ENCODE peak calls at places on chromosomes 13 and 19, in seven cellular contexts. One of them, this sample, is unnamed.

GRCh38 chr13:111511805-111512504 is 191.5 kb downstream of the TEX29 start:
- DNase-seq in A549: no peak
- DNase-seq in HepG2: no peak
- DNase-seq in transverse colon: no peak
- DNase-seq in ovary: no peak
- DNase-seq in suprapubic skin: no peak
- DNase-seq in stomach: no peak
- DNase-seq in this sample: no peak

GRCh38 chr19:53131085-53131484 is 1.6 kb downstream of the ZNF415 start:
- DNase-seq in A549: no peak
- DNase-seq in HepG2: no peak
- DNase-seq in transverse colon: no peak
- DNase-seq in ovary: no peak
- DNase-seq in suprapubic skin: no peak
- DNase-seq in stomach: no peak
- DNase-seq in this sample: no peak

GRCh38 chr13:90020536-90020935 is 1327.0 kb upstream of the MIR17HG start:
- DNase-seq in A549: no peak
- DNase-seq in HepG2: no peak
- DNase-seq in transverse colon: no peak
- DNase-seq in ovary: no peak
- DNase-seq in suprapubic skin: no peak
- DNase-seq in stomach: no peak
- DNase-seq in this sample: no peak

GRCh38 chr19:336067-336614 is 8.5 kb downstream of the MIER2 start:
- DNase-seq in A549: no peak
- DNase-seq in HepG2: no peak
- DNase-seq in transverse colon: no peak
- DNase-seq in ovary: peak
- DNase-seq in suprapubic skin: peak
- DNase-seq in stomach: no peak
- DNase-seq in this sample: no peak

GRCh38 chr19:6632002-6632621 is 37.8 kb downstream of the TNFSF14 start:
- DNase-seq in A549: peak
- DNase-seq in HepG2: peak
- DNase-seq in transverse colon: peak
- DNase-seq in ovary: peak
- DNase-seq in suprapubic skin: peak
- DNase-seq in stomach: peak
- DNase-seq in this sample: peak

GRCh38 chr13:110121312-110122083 is 185.5 kb downstream of the COL4A1 start:
- DNase-seq in A549: no peak
- DNase-seq in HepG2: no peak
- DNase-seq in transverse colon: no peak
- DNase-seq in ovary: no peak
- DNase-seq in suprapubic skin: no peak
- DNase-seq in stomach: no peak
- DNase-seq in this sample: no peak

GRCh38 chr13:27965343-27965739 is 3.8 kb downstream of the CDX2 start:
- DNase-seq in A549: no peak
- DNase-seq in HepG2: no peak
- DNase-seq in transverse colon: no peak
- DNase-seq in ovary: no peak
- DNase-seq in suprapubic skin: no peak
- DNase-seq in stomach: no peak
- DNase-seq in this sample: no peak

GRCh38 chr13:114076329-114076761 is 56.1 kb downstream of the RASA3 start:
- DNase-seq in A549: no peak
- DNase-seq in HepG2: no peak
- DNase-seq in transverse colon: no peak
- DNase-seq in ovary: peak
- DNase-seq in suprapubic skin: peak
- DNase-seq in stomach: no peak
- DNase-seq in this sample: no peak

GRCh38 chr13:108769213-108770070 is 140.0 kb downstream of the MYO16 start:
- DNase-seq in A549: peak
- DNase-seq in HepG2: no peak
- DNase-seq in transverse colon: no peak
- DNase-seq in ovary: no peak
- DNase-seq in suprapubic skin: no peak
- DNase-seq in stomach: no peak
- DNase-seq in this sample: no peak

GRCh38 chr13:40350283-40350992 is 316.0 kb downstream of the FOXO1 start:
- DNase-seq in A549: no peak
- DNase-seq in HepG2: no peak
- DNase-seq in transverse colon: no peak
- DNase-seq in ovary: no peak
- DNase-seq in suprapubic skin: no peak
- DNase-seq in stomach: no peak
- DNase-seq in this sample: no peak

GRCh38 chr19:15466851-15467733 is 2.7 kb upstream of the RASAL3 start:
- DNase-seq in A549: no peak
- DNase-seq in HepG2: no peak
- DNase-seq in transverse colon: peak
- DNase-seq in ovary: no peak
- DNase-seq in suprapubic skin: no peak
- DNase-seq in stomach: no peak
- DNase-seq in this sample: no peak

GRCh38 chr19:54674021-54674617 is 11.3 kb downstream of the LILRB4 start:
- DNase-seq in A549: peak
- DNase-seq in HepG2: peak
- DNase-seq in transverse colon: no peak
- DNase-seq in ovary: no peak
- DNase-seq in suprapubic skin: no peak
- DNase-seq in stomach: no peak
- DNase-seq in this sample: no peak

GRCh38 chr13:32962342-32962741 is 53.9 kb upstream of the KL start:
- DNase-seq in A549: no peak
- DNase-seq in HepG2: no peak
- DNase-seq in transverse colon: no peak
- DNase-seq in ovary: no peak
- DNase-seq in suprapubic skin: no peak
- DNase-seq in stomach: no peak
- DNase-seq in this sample: no peak

GRCh38 chr13:67278230-67278629 is 48.1 kb upstream of the PCDH9 start:
- DNase-seq in A549: no peak
- DNase-seq in HepG2: no peak
- DNase-seq in transverse colon: no peak
- DNase-seq in ovary: no peak
- DNase-seq in suprapubic skin: no peak
- DNase-seq in stomach: no peak
- DNase-seq in this sample: no peak

GRCh38 chr13:67277581-67277980 is 47.4 kb upstream of the PCDH9 start:
- DNase-seq in A549: no peak
- DNase-seq in HepG2: no peak
- DNase-seq in transverse colon: no peak
- DNase-seq in ovary: no peak
- DNase-seq in suprapubic skin: no peak
- DNase-seq in stomach: no peak
- DNase-seq in this sample: no peak

GRCh38 chr13:67267136-67267535 is 37.0 kb upstream of the PCDH9 start:
- DNase-seq in A549: no peak
- DNase-seq in HepG2: no peak
- DNase-seq in transverse colon: no peak
- DNase-seq in ovary: no peak
- DNase-seq in suprapubic skin: no peak
- DNase-seq in stomach: no peak
- DNase-seq in this sample: no peak

GRCh38 chr13:67275351-67275989 is 45.3 kb upstream of the PCDH9 start:
- DNase-seq in A549: no peak
- DNase-seq in HepG2: no peak
- DNase-seq in transverse colon: no peak
- DNase-seq in ovary: no peak
- DNase-seq in suprapubic skin: no peak
- DNase-seq in stomach: no peak
- DNase-seq in this sample: no peak

DNA sequence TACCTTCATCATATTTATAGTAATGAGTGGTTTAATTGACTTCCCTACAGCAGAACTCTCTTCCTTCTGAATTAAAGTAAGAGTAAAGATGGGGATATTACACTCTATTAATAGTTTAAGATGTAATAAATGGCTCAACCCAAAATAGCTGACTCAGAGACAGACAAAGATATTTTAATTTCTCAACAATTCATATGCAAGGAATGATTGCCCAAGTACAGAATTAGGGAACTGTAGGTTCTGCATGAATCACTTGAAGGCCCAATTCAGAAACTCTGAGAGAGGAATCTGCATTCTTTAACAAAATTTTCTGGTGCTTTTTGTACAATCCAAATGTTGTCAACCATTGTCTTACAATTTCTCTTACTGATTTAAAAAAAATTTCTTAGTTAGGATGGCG is 42.9 kb upstream of the PCDH9 start:
- DNase-seq in A549: no peak
- DNase-seq in HepG2: no peak
- DNase-seq in transverse colon: no peak
- DNase-seq in ovary: no peak
- DNase-seq in suprapubic skin: no peak
- DNase-seq in stomach: no peak
- DNase-seq in this sample: no peak
- H3K4me3 ChIP-seq in A549: no peak
- H3K4me3 ChIP-seq in HepG2: no peak
- H3K4me3 ChIP-seq in transverse colon: no peak
- H3K4me3 ChIP-seq in ovary: no peak
- H3K4me3 ChIP-seq in suprapubic skin: no peak
- H3K4me3 ChIP-seq in stomach: no peak
- H3K4me3 ChIP-seq in this sample: no peak

GRCh38 chr13:106917024-106917491 is 349.1 kb upstream of the ARGLU1 start:
- DNase-seq in A549: no peak
- DNase-seq in HepG2: no peak
- DNase-seq in transverse colon: no peak
- DNase-seq in ovary: no peak
- DNase-seq in suprapubic skin: no peak
- DNase-seq in stomach: no peak
- DNase-seq in this sample: no peak
- TF ChIP-seq EP300 in A549: no peak
- TF ChIP-seq EP300 in HepG2: no peak
- TF ChIP-seq EP300 in transverse colon: no peak
- TF ChIP-seq EP300 in ovary: no peak
- TF ChIP-seq EP300 in suprapubic skin: no peak
- TF ChIP-seq EP300 in stomach: no peak
- TF ChIP-seq EP300 in this sample: no peak

GRCh38 chr13:45413826-45414312 is 4.3 kb downstream of the SLC25A30 start:
- DNase-seq in A549: no peak
- DNase-seq in HepG2: no peak
- DNase-seq in transverse colon: no peak
- DNase-seq in ovary: no peak
- DNase-seq in suprapubic skin: no peak
- DNase-seq in stomach: no peak
- DNase-seq in this sample: no peak

GRCh38 chr13:45412274-45413049 is 5.7 kb downstream of the SLC25A30 start:
- DNase-seq in A549: no peak
- DNase-seq in HepG2: no peak
- DNase-seq in transverse colon: no peak
- DNase-seq in ovary: no peak
- DNase-seq in suprapubic skin: no peak
- DNase-seq in stomach: no peak
- DNase-seq in this sample: no peak

GRCh38 chr13:45416521-45417125 is 1.6 kb downstream of the SLC25A30 start:
- DNase-seq in A549: no peak
- DNase-seq in HepG2: no peak
- DNase-seq in transverse colon: no peak
- DNase-seq in ovary: no peak
- DNase-seq in suprapubic skin: no peak
- DNase-seq in stomach: no peak
- DNase-seq in this sample: no peak

GRCh38 chr13:45417790-45418534 is at the start of gene SLC25A30:
- DNase-seq in A549: peak
- DNase-seq in HepG2: peak
- DNase-seq in transverse colon: peak
- DNase-seq in ovary: peak
- DNase-seq in suprapubic skin: peak
- DNase-seq in stomach: peak
- DNase-seq in this sample: peak

DNA sequence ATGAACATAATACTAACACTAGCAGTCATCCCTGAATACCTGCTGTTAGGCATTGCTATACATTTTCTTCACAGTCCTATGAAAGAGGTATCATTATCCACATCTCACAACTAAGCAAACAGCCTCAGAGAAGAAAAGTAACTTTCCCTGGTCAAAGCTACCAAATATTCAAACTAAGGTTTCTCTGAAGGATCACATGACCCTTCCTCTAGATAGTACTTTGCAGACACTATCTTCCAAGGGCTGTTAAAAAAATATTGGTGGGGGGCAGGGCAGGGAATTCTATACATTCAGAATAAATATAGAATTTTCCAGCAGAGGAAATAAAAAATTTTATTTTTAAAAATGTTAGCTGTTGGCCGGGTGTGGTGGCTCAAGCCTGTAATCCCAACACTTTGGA is 3.1 kb downstream of the SLC25A30 start:
- DNase-seq in A549: no peak
- DNase-seq in HepG2: no peak
- DNase-seq in transverse colon: no peak
- DNase-seq in ovary: no peak
- DNase-seq in suprapubic skin: no peak
- DNase-seq in stomach: no peak
- DNase-seq in this sample: no peak
- H3K4me3 ChIP-seq in A549: peak
- H3K4me3 ChIP-seq in HepG2: no peak
- H3K4me3 ChIP-seq in transverse colon: peak
- H3K4me3 ChIP-seq in ovary: peak
- H3K4me3 ChIP-seq in suprapubic skin: peak
- H3K4me3 ChIP-seq in stomach: peak
- H3K4me3 ChIP-seq in this sample: peak

GRCh38 chr13:97193577-97193976 is 28.6 kb upstream of the MBNL2 start:
- DNase-seq in A549: no peak
- DNase-seq in HepG2: no peak
- DNase-seq in transverse colon: no peak
- DNase-seq in ovary: no peak
- DNase-seq in suprapubic skin: no peak
- DNase-seq in stomach: no peak
- DNase-seq in this sample: no peak

GRCh38 chr13:97191615-97192014 is 30.5 kb upstream of the MBNL2 start:
- DNase-seq in A549: no peak
- DNase-seq in HepG2: no peak
- DNase-seq in transverse colon: no peak
- DNase-seq in ovary: no peak
- DNase-seq in suprapubic skin: no peak
- DNase-seq in stomach: no peak
- DNase-seq in this sample: no peak

GRCh38 chr13:97192166-97192565 is 30.0 kb upstream of the MBNL2 start:
- DNase-seq in A549: no peak
- DNase-seq in HepG2: no peak
- DNase-seq in transverse colon: no peak
- DNase-seq in ovary: no peak
- DNase-seq in suprapubic skin: no peak
- DNase-seq in stomach: no peak
- DNase-seq in this sample: no peak

GRCh38 chr13:97196340-97196739 is 25.8 kb upstream of the MBNL2 start:
- DNase-seq in A549: no peak
- DNase-seq in HepG2: no peak
- DNase-seq in transverse colon: no peak
- DNase-seq in ovary: no peak
- DNase-seq in suprapubic skin: no peak
- DNase-seq in stomach: no peak
- DNase-seq in this sample: no peak

DNA sequence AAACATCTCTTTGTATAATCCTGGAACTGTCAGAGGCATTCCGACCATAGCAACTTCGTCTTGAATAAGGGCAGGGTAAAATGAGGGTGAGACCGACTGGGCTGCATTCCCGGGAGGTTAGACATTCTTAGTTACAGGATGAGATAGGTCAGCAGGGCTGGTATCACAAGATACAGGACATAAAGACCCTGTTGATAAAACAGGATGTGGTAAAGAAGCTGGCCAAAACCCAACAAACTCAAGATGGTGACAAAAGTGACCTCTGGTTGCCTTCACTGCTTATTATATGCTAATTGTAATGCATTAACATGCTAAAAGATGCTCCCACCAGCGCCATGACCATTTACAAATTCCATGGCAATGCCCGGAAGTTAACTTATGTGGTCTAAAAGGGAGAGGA is 27.7 kb upstream of the MBNL2 start:
- DNase-seq in A549: no peak
- DNase-seq in HepG2: no peak
- DNase-seq in transverse colon: no peak
- DNase-seq in ovary: no peak
- DNase-seq in suprapubic skin: no peak
- DNase-seq in stomach: no peak
- DNase-seq in this sample: no peak
- TF ChIP-seq EP300 in A549: no peak
- TF ChIP-seq EP300 in HepG2: no peak
- TF ChIP-seq EP300 in transverse colon: no peak
- TF ChIP-seq EP300 in ovary: no peak
- TF ChIP-seq EP300 in suprapubic skin: no peak
- TF ChIP-seq EP300 in stomach: no peak
- TF ChIP-seq EP300 in this sample: no peak